ENCODE peak calls at places on chromosomes 1 and 21, in five cellular contexts. D, N, G, W and Z are unnamed samples.

GRCh38 chr1:170668301-170668789 is 4.4 kb downstream of the PRRX1 start:
- DNase-seq in N (no peak), W (no peak), D (peak), G (no peak), Z (peak)

GRCh38 chr1:30785181-30785580 is 27.6 kb upstream of the LAPTM5 start:
- DNase-seq in G (no peak), W (no peak), N (no peak), D (no peak), Z (no peak)

GRCh38 chr1:61742620-61743431 is 546 bp downstream of the PATJ start:
- DNase-seq in G (peak), D (peak), N (no peak), W (peak), Z (peak)

GRCh38 chr1:76666499-76666898 is 200.8 kb upstream of the ST6GALNAC5 start:
- DNase-seq in N (no peak), D (no peak), W (no peak), G (no peak), Z (no peak)

GRCh38 chr1:234676103-234676594 is 66.2 kb upstream of the IRF2BP2 start:
- DNase-seq in G (peak), D (peak), W (peak), N (peak), Z (peak)

GRCh38 chr1:112735752-112736151 is 20.6 kb upstream of the PPM1J start:
- DNase-seq in D (peak), N (no peak), G (no peak), W (no peak), Z (no peak)

GRCh38 chr1:65059930-65060538 is 88.0 kb upstream of the AK4 start:
- DNase-seq in N (peak), D (peak), W (no peak), G (no peak), Z (no peak)

GRCh38 chr1:243549108-243549507 is 293.3 kb downstream of the SDCCAG8 start:
- DNase-seq in G (no peak), D (peak), N (no peak), W (no peak), Z (no peak)

GRCh38 chr21:37594472-37594951 is 227.9 kb downstream of the DYRK1A start:
- DNase-seq in G (no peak), W (no peak), D (no peak), N (no peak), Z (no peak)

GRCh38 chr1:32939655-32940371 is 24.8 kb downstream of the RNF19B start:
- DNase-seq in D (peak), W (no peak), N (no peak), G (peak), Z (peak)

GRCh38 chr1:29643281-29643680 is 407.0 kb downstream of the PTPRU start:
- DNase-seq in D (no peak), W (no peak), N (no peak), G (no peak), Z (no peak)

GRCh38 chr1:151373196-151373595 is 691 bp upstream of the SELENBP1 start:
- DNase-seq in D (no peak), W (no peak), G (peak), N (no peak), Z (no peak)

GRCh38 chr1:151370211-151370911 is 2.1 kb downstream of the SELENBP1 start:
- DNase-seq in G (peak), W (no peak), D (peak), N (no peak), Z (peak)

GRCh38 chr1:151372411-151372934 is at the start of gene SELENBP1:
- DNase-seq in N (no peak), D (peak), W (peak), G (peak), Z (peak)

GRCh38 chr1:151371340-151371739 is 1.2 kb downstream of the SELENBP1 start:
- DNase-seq in W (peak), G (peak), N (no peak), D (peak), Z (peak)

DNA sequence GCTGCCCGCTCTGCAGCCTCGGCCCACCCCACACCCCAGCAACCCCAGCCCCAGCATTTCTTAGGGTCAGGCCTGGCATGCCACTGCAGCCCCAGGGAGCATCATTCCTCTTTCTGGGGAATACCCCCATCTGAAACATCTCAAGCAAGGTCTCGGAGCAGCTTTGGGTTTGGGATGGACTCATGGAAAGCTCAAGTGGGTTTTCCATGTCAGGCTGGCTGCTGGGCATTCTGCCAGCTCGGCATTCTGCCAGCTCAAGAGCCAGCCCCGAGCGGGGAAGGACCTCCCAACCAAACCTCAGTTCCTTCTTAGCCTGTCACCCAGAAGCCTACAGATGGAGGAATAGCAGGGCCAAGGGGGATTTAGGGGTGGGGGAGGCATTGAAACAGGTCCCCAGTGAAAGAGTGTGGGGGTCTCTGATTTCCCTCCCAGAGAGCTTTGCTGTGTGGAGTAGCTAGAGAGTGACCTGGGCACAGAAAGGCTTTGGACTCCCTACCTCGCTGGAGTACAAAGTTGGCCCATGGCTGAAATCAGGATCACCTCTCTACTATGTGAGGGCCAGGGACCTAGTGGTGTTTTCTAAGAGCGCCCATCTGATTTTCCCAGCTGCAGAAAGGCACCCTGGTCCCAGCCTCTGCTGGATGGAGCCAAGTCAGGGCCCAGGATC is 628 bp downstream of the SELENBP1 start:
- DNase-seq in N (no peak), W (no peak), G (peak), D (peak), Z (peak)
- H3K4me3 ChIP-seq in N (no peak), W (peak), G (peak), D (peak), Z (peak)

GRCh38 chr1:9684806-9685205 is 33.3 kb downstream of the PIK3CD start:
- DNase-seq in D (no peak), W (no peak), N (no peak), G (no peak), Z (no peak)
- H3K4me3 ChIP-seq in D (no peak), W (no peak), N (no peak), G (no peak), Z (no peak)

GRCh38 chr1:115837386-115837761 is 3.6 kb downstream of the NHLH2 start:
- DNase-seq in N (no peak), G (no peak), D (no peak), W (no peak), Z (no peak)

GRCh38 chr1:115838805-115839705 is 1.9 kb downstream of the NHLH2 start:
- DNase-seq in G (no peak), N (no peak), W (peak), D (no peak), Z (no peak)

GRCh38 chr1:115837762-115838421 is 3.0 kb downstream of the NHLH2 start:
- DNase-seq in W (peak), D (no peak), N (no peak), G (no peak), Z (no peak)

GRCh38 chr1:115839706-115840095 is 1.2 kb downstream of the NHLH2 start:
- DNase-seq in D (no peak), G (no peak), N (no peak), W (no peak), Z (no peak)

DNA sequence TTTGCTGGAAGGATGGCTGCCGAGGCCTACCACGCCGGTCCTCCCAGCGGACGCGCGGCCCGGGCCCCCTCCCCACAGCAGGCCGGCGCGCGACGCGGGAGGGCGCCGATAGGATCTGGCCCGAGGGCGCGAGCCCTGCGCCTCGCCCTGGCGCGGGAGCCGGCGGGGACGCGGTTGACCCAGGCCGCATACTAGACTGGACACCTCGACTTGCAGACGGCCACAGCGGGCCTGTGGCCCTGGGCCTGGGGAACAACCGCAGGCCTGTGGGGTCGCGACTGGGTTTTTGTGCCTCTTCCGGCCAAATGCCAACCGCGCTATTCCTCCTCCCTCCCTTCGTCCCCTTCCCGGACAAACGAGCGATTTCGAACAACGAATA is 2.5 kb downstream of the NHLH2 start:
- DNase-seq in W (peak), N (no peak), G (no peak), D (no peak), Z (no peak)
- H3K4me3 ChIP-seq in W (no peak), N (no peak), G (no peak), D (no peak), Z (peak)

DNA sequence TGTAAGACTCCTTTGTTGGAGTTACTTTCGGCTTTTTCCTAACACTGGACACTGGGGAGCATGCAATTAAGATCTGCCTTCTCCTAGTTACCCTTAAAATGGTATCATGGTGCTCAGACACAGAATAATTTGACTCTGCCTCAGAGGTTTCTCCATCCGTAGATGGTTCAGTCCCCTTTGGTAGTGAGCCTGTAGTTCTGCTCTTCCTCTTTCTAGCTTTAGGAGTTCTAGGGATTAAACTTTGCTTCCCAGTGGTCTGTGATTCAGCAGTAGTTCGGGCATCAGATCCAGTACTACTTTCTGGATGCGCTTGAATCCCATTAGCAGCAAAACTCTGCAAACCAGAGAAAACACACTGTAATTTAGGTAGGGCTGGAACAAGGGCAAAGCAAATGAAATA is 1.5 kb downstream of the DNTTIP2 start:
- DNase-seq in N (no peak), D (no peak), W (no peak), G (no peak), Z (no peak)
- H3K4me3 ChIP-seq in N (peak), D (no peak), W (no peak), G (no peak), Z (no peak)

DNA sequence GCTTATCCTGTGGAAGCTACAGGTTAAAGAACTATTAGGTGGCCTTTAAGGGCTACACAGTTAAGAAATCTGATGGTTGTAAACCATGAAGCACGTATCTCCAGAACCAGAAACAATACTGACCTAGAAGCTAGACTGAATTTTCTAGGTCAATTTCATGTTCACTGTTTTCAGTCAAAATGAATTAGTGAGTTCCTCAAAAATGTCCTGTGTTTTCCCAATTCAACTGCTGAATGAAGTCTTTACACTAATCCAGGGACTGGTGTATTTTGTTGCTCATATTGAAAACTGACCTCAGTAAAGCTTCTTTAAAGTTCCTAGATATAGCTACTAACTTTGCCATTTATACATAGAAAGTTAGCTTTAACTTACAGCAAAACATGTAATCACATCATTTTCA is 6.0 kb downstream of the HNRNPU start:
- DNase-seq in N (no peak), D (no peak), W (no peak), G (no peak), Z (no peak)
- H3K4me3 ChIP-seq in N (no peak), D (no peak), W (no peak), G (no peak), Z (no peak)

DNA sequence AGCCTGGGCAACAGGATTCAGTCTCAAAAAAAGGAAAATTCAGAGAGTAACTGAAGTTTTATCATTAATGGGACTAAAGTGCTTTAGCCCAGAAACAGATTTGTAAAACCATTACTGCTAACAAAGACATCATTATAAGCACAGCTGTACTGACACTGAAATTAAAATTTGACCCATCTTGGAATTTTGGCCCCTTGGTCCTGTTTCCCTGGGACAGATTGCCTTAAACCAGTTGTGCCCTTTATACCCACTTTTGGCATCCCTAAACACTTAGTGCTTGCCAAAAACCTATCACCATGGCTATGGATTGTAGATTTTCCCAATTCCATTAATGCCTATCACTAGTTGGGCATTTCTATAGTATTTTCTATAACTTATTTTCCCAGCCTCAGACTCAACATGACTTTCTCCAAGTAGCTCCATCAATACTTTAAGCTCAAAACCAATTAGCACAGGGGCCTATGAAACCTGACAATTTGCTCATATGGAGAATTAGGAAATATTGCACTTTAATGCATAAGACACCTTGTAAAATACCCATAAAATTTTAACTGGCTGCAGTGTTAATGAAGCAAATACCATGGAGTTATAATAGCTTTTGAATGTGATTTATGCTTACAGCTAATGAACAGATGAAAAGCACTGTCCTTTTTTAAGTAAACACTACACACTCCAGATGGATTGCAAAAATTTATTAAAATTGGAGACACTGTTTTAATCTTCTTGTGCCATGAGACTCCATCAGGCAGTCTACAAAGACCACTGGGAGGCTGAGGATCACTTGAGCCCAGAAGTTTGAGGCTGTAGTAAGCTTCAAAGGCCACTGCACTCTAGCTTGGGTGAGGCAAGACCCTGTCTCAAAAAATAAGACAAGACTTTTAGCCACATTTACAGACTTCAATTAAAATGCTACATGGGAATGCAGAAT is 4.3 kb downstream of the GAS5 start:
- DNase-seq in W (no peak), D (no peak), G (no peak), N (no peak), Z (no peak)
- H3K4me3 ChIP-seq in W (no peak), D (no peak), G (no peak), N (no peak), Z (no peak)

DNA sequence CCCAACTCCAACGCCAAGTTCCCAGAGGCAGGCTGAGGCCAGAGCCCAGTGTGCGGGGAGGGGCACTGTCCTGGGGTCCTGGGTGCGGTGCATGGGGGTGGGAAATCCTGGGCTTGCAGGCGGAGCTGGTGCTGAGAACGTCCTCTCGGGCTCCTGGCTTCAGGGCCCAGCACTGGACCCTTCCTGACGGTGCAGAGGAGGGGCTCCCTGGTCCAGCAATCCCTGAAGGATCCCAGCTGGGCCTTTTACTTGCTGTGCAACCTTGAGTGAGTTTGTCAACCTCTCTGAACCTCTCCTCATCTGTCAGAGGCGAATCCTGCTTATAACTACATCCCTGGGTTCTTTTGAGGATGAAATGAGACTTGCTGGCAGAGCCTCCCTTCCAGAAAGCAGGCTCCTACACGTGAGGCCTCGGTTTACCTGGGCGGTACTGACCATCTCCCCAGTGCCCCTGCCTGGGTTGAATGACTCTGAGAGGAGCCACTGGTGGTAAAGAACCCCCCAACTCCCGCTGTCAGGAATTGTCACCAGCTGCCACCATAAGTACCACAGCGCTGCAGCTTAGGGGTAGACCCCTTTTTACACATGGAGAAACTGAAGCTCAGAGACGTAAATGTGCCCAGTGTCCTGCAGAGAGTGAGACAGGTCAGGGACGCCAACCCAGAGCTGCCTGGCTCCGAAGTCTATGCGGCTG is 77.3 kb downstream of the DHRS3 start:
- DNase-seq in G (no peak), D (no peak), W (no peak), N (no peak), Z (peak)
- H3K4me3 ChIP-seq in G (no peak), D (no peak), W (no peak), N (no peak), Z (peak)

GRCh38 chr1:3645247-3645646 is 4.7 kb downstream of the WRAP73 start:
- DNase-seq in N (no peak), W (peak), D (no peak), G (no peak), Z (no peak)
- H3K4me3 ChIP-seq in N (no peak), W (no peak), D (no peak), G (no peak), Z (no peak)

GRCh38 chr1:59077739-59078503 is 219.0 kb upstream of the FGGY start:
- DNase-seq in N (no peak), G (no peak), D (no peak), W (no peak), Z (no peak)
- H3K4me3 ChIP-seq in N (no peak), G (no peak), D (no peak), W (no peak), Z (no peak)